ENCODE peak calls at places on chromosome 4, in four cellular contexts. J is sigmoid colon, F is stomach, A is HCT116. G is an unnamed sample.

GRCh38 chr4:39526810-39527295 is 386 bp downstream of the UGDH start:
- DNase-seq in J (no peak), F (no peak), A (no peak), G (no peak)

GRCh38 chr4:116122131-116122530 is 963.2 kb downstream of the TRAM1L1 start:
- DNase-seq in J (no peak), F (no peak), A (no peak), G (no peak)

GRCh38 chr4:1592179-1593037 is 91.7 kb downstream of the FAM53A start:
- DNase-seq in J (peak; percentile 28), F (no peak), A (no peak), G (no peak)

GRCh38 chr4:40058121-40058520 is 1.5 kb downstream of the N4BP2 start:
- DNase-seq in J (no peak), F (no peak), A (no peak), G (no peak)

GRCh38 chr4:186271279-186271678 is 5.3 kb downstream of the F11 start:
- DNase-seq in J (no peak), F (no peak), A (no peak), G (no peak)

GRCh38 chr4:67327245-67327860 is 217.9 kb downstream of the CENPC start:
- DNase-seq in J (no peak), F (peak; percentile 57), A (peak; percentile 32), G (no peak)

GRCh38 chr4:54268151-54268550 is 39.1 kb downstream of the PDGFRA start:
- DNase-seq in J (no peak), F (no peak), A (no peak), G (no peak)

GRCh38 chr4:13670456-13671150 is 43.1 kb upstream of the BOD1L1 start:
- DNase-seq in J (no peak), F (no peak), A (no peak), G (no peak)

GRCh38 chr4:32472918-32473317 is 1752.7 kb downstream of the PCDH7 start:
- DNase-seq in J (no peak), F (no peak), A (no peak), G (no peak)

GRCh38 chr4:157115613-157116340 is 39.8 kb downstream of the GLRB start:
- DNase-seq in J (no peak), F (no peak), A (no peak), G (no peak)

GRCh38 chr4:142416711-142417275 is 429.3 kb downstream of the INPP4B start:
- DNase-seq in J (no peak), F (no peak), A (no peak), G (no peak)

GRCh38 chr4:122329876-122330595 is 48.8 kb upstream of the ADAD1 start:
- DNase-seq in J (no peak), F (no peak), A (no peak), G (no peak)

GRCh38 chr4:99205104-99205979 is 13.7 kb downstream of the ADH6 start:
- DNase-seq in J (no peak), F (no peak), A (no peak), G (peak; percentile 75)

GRCh38 chr4:101774807-101775206 is 15.7 kb upstream of the BANK1 start:
- DNase-seq in J (no peak), F (no peak), A (no peak), G (no peak)

GRCh38 chr4:8225704-8226443 is 26.8 kb downstream of the SH3TC1 start:
- DNase-seq in J (no peak), F (no peak), A (no peak), G (no peak)

GRCh38 chr4:121960801-121961200 is 8.9 kb upstream of the TRPC3 start:
- DNase-seq in J (no peak), F (no peak), A (no peak), G (no peak)

GRCh38 chr4:173802714-173803022 is 272.6 kb upstream of the HAND2 start:
- DNase-seq in J (no peak), F (no peak), A (no peak), G (no peak)

GRCh38 chr4:7630559-7631287 is 196.0 kb upstream of the PSAPL1 start:
- DNase-seq in J (no peak), F (no peak), A (peak; percentile 33), G (no peak)

GRCh38 chr4:74033721-74034120 is 4.8 kb downstream of the CXCL3 start:
- DNase-seq in J (no peak), F (no peak), A (no peak), G (no peak)

GRCh38 chr4:76950846-76951321 is 1.3 kb downstream of the SEPTIN11 start:
- DNase-seq in J (no peak), F (no peak), A (no peak), G (no peak)

GRCh38 chr4:139794158-139794954 is 128.7 kb downstream of the MGST2 start:
- DNase-seq in J (no peak), F (no peak), A (no peak), G (no peak)

GRCh38 chr4:24234288-24234848 is 344.5 kb upstream of the PPARGC1A start:
- DNase-seq in J (no peak), F (no peak), A (no peak), G (no peak)

GRCh38 chr4:14918336-14918735 is 83.9 kb upstream of the CPEB2 start:
- DNase-seq in J (no peak), F (no peak), A (no peak), G (no peak)

GRCh38 chr4:41611881-41612871 is 74.2 kb downstream of the LIMCH1 start:
- DNase-seq in J (peak; percentile 79), F (peak; percentile 42), A (no peak), G (no peak)

GRCh38 chr4:126957555-126958440 is 675.0 kb upstream of the INTU start:
- DNase-seq in J (no peak), F (no peak), A (no peak), G (no peak)
- TF ChIP-seq CTCF in J (no peak), F (no peak), A (no peak), G (no peak)

GRCh38 chr4:10112658-10113284 is 3.8 kb downstream of the WDR1 start:
- DNase-seq in J (no peak), F (no peak), A (no peak), G (no peak)
- TF ChIP-seq POLR2A in J (no peak), F (no peak), A (no peak), G (no peak)

DNA sequence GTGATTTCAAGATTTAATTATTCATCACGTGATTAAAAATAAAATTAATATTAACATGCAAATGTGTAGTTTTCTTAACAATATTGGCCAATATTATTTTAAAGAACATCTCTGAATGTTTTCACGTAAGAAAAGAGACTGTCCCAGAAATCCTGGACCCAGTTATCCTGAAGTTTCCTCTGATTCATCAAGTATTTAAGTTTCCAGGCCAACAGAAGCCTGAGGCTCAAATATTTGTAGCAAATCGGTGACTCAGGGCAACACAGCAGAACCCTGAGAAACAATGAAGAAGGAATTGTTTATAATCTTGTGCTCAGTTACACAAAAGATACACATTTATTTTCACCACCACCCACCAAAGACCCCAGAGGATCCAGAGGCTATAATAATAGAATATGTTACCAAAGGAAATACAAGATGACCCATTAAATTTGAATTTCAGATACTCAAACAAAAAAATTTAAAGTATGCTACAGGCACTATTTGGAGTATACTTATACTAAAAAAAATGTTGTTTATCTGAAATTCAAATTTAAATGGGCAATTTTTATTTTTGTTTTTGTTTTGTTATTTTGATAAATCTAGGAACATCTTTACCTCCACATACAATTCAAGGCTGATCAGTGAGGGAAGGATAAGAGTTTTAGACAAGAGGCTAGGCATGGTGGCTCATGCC is 33.9 kb upstream of the SLC7A11 start:
- DNase-seq in J (no peak), F (no peak), A (no peak), G (no peak)
- H3K4me3 ChIP-seq in J (no peak overlapping the region), F (no peak overlapping the region), A (no peak overlapping the region), G (no peak overlapping the region)

GRCh38 chr4:37822220-37822619 is 4.3 kb upstream of the PGM2 start:
- DNase-seq in J (no peak), F (no peak), A (no peak), G (no peak)
- TF ChIP-seq CTCF in J (no peak), F (no peak), A (no peak), G (no peak)

GRCh38 chr4:3387943-3388348 is 53.8 kb upstream of the HGFAC start:
- DNase-seq in J (peak; percentile 93), F (peak; percentile 71), A (no peak), G (peak; percentile 84)
- TF ChIP-seq POLR2A in J (no peak), F (no peak), A (no peak), G (no peak)

GRCh38 chr4:125368161-125368560 is 53.4 kb downstream of the FAT4 start:
- DNase-seq in J (no peak), F (no peak), A (no peak), G (no peak)
- H3K4me3 ChIP-seq in J (peak overlapping the region; percentile 40), F (peak overlapping the region; percentile 31), A (no peak overlapping the region), G (no peak overlapping the region)